ENCODE peak calls at places on chromosomes 6 and 20, in ten cellular contexts. T, K, N, L, I, F, Y, Q, V and E are unnamed samples.

GRCh38 chr6:133033263-133033662 is 207.9 kb upstream of the EYA4 start:
- DNase-seq in T (no peak), K (no peak), N (no peak), L (no peak), I (no peak), F (no peak), Y (no peak), Q (no peak), V (no peak), E (no peak)

GRCh38 chr6:40611912-40612311 is 24.7 kb upstream of the LRFN2 start:
- DNase-seq in T (no peak), K (no peak), N (no peak), L (no peak), I (no peak), F (no peak), Y (no peak), Q (no peak), V (no peak), E (no peak)

GRCh38 chr6:170378502-170378901 is 71.9 kb downstream of the FAM120B start:
- DNase-seq in T (no peak), K (no peak), N (no peak), L (no peak), I (no peak), F (no peak), Y (no peak), Q (no peak), V (no peak), E (no peak)

GRCh38 chr6:34795836-34796425 is 4.0 kb downstream of the BLTP3A start:
- DNase-seq in T (no peak), K (no peak), N (no peak), L (no peak), I (no peak), F (no peak), Y (no peak), Q (no peak), V (no peak), E (no peak)

GRCh38 chr6:37190159-37190535 is 20.2 kb downstream of the PIM1 start:
- DNase-seq in T (no peak), K (no peak), N (no peak), L (no peak), I (no peak), F (no peak), Y (no peak), Q (no peak), V (no peak), E (no peak)

GRCh38 chr6:166344240-166344639 is 1.9 kb upstream of the SFT2D1 start:
- DNase-seq in T (no peak), K (no peak), N (no peak), L (no peak), I (no peak), F (no peak), Y (no peak), Q (no peak), V (no peak), E (no peak)

GRCh38 chr6:63467247-63467954 is 104.9 kb upstream of the LOC128125822 start:
- DNase-seq in T (no peak), K (no peak), N (no peak), L (no peak), I (no peak), F (no peak), Y (no peak), Q (no peak), V (no peak), E (no peak)

GRCh38 chr20:44692932-44693476 is 22.2 kb upstream of the CCN5 start:
- DNase-seq in T (no peak), K (peak), N (peak), L (peak), I (peak), F (peak), Y (peak), Q (peak), V (peak), E (peak)

GRCh38 chr6:72977114-72977513 is 248.2 kb downstream of the KHDC1L start:
- DNase-seq in T (no peak), K (no peak), N (no peak), L (no peak), I (no peak), F (no peak), Y (no peak), Q (no peak), V (no peak), E (no peak)

GRCh38 chr6:33828764-33829731 is 25.2 kb upstream of the MLN start:
- DNase-seq in T (peak), K (no peak), N (no peak), L (no peak), I (no peak), F (no peak), Y (peak), Q (no peak), V (no peak), E (no peak)

GRCh38 chr6:118679293-118679692 is 27.9 kb upstream of the CEP85L start:
- DNase-seq in T (no peak), K (no peak), N (no peak), L (no peak), I (no peak), F (no peak), Y (no peak), Q (no peak), V (no peak), E (no peak)

GRCh38 chr6:99868074-99868702 is 125.8 kb downstream of the MCHR2 start:
- DNase-seq in T (peak), K (peak), N (peak), L (peak), I (peak), F (peak), Y (peak), Q (peak), V (peak), E (peak)

GRCh38 chr6:132598473-132598872 is 8.9 kb upstream of the TAAR5 start:
- DNase-seq in T (peak), K (no peak), N (no peak), L (no peak), I (no peak), F (no peak), Y (no peak), Q (no peak), V (peak), E (no peak)

GRCh38 chr6:6696867-6697531 is 108.5 kb downstream of the LY86 start:
- DNase-seq in T (peak), K (peak), N (peak), L (no peak), I (peak), F (peak), Y (no peak), Q (peak), V (peak), E (no peak)

GRCh38 chr20:63518351-63518861 is 2.2 kb upstream of the PPDPF start:
- DNase-seq in T (peak), K (no peak), N (no peak), L (peak), I (no peak), F (no peak), Y (no peak), Q (no peak), V (no peak), E (no peak)

GRCh38 chr20:4667371-4667773 is 54.3 kb upstream of the PRND start:
- DNase-seq in T (no peak), K (no peak), N (no peak), L (no peak), I (no peak), F (no peak), Y (no peak), Q (no peak), V (no peak), E (no peak)

GRCh38 chr6:132673376-132674094 is 14.6 kb upstream of the TAAR1 start:
- DNase-seq in T (no peak), K (no peak), N (no peak), L (no peak), I (peak), F (no peak), Y (no peak), Q (peak), V (no peak), E (no peak)

GRCh38 chr20:4848041-4848440 is 126.3 kb downstream of the PRND start:
- DNase-seq in T (no peak), K (no peak), N (no peak), L (no peak), I (no peak), F (no peak), Y (peak), Q (no peak), V (no peak), E (no peak)

GRCh38 chr20:44495257-44495656 is 19.6 kb downstream of the TTPAL start:
- DNase-seq in T (no peak), K (no peak), N (no peak), L (no peak), I (no peak), F (no peak), Y (no peak), Q (no peak), V (no peak), E (no peak)

GRCh38 chr6:13357551-13358075 is 29.3 kb upstream of the TBC1D7 start:
- DNase-seq in T (no peak), K (no peak), N (no peak), L (no peak), I (no peak), F (no peak), Y (no peak), Q (no peak), V (no peak), E (no peak)

GRCh38 chr6:151436814-151437213 is 15.1 kb downstream of the RMND1 start:
- DNase-seq in T (no peak), K (no peak), N (no peak), L (no peak), I (no peak), F (no peak), Y (no peak), Q (no peak), V (no peak), E (no peak)

GRCh38 chr20:46261456-46262253 is 46.6 kb downstream of the CDH22 start:
- DNase-seq in T (no peak), K (no peak), N (no peak), L (no peak), I (no peak), F (no peak), Y (no peak), Q (no peak), V (no peak), E (no peak)

GRCh38 chr6:141301779-141302178 is 830.9 kb upstream of the GJE1 start:
- DNase-seq in T (no peak), K (no peak), N (no peak), L (no peak), I (no peak), F (no peak), Y (no peak), Q (no peak), V (no peak), E (no peak)

GRCh38 chr6:56961151-56961550 is 6.2 kb downstream of the BEND6 start:
- DNase-seq in T (no peak), K (no peak), N (no peak), L (no peak), I (no peak), F (no peak), Y (no peak), Q (no peak), V (no peak), E (no peak)
- TF ChIP-seq EP300 in T (no peak), K (no peak), N (no peak), L (no peak), I (no peak), F (no peak), Y (no peak), Q (no peak), V (no peak), E (no peak)

GRCh38 chr20:19917110-19917509 is 100.1 kb upstream of the NAA20 start:
- DNase-seq in T (no peak), K (no peak), N (no peak), L (no peak), I (no peak), F (no peak), Y (no peak), Q (no peak), V (no peak), E (no peak)

GRCh38 chr20:19911810-19912382 is 105.3 kb upstream of the NAA20 start:
- DNase-seq in T (no peak), K (no peak), N (no peak), L (peak), I (no peak), F (no peak), Y (no peak), Q (no peak), V (no peak), E (no peak)

GRCh38 chr20:19909696-19910095 is 107.5 kb upstream of the NAA20 start:
- DNase-seq in T (no peak), K (no peak), N (peak), L (peak), I (peak), F (peak), Y (peak), Q (peak), V (no peak), E (peak)

GRCh38 chr20:19915111-19915798 is 101.9 kb upstream of the NAA20 start:
- DNase-seq in T (no peak), K (no peak), N (no peak), L (peak), I (no peak), F (no peak), Y (no peak), Q (no peak), V (no peak), E (no peak)

DNA sequence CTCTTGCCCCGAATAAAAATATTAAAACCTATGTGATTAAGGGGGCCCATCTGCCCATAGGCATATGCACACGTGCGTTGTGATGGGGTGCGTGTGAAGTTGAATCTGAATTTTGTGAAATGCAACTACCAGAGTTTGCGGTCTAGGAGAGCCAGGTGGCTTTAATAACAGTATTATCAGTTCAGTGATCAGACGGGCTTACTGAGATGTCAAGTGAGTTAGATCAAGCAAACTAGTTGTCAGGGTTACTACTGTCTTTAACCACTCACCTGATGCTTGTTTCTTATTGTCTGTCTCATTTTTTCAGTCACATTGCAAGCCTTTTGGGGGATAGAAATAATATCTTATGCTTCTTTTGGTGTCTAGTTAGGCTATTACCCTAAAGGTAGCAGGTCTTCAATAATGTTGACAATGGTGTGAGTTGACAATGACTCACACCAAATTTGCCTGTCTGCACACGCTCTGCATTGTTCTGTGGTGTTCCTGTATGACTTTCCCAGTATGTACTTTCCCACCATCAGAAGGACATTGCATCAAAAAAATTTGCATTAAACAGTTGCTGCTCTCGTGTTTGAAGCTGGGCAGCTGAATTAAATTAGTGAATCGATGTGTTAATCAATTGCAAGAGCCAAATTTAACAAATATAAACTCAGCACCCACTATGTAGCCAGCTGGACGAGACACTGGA is 103.1 kb upstream of the NAA20 start:
- DNase-seq in T (no peak), K (no peak), N (no peak), L (peak), I (no peak), F (no peak), Y (no peak), Q (no peak), V (no peak), E (no peak)
- TF ChIP-seq EP300 in T (no peak), K (no peak), N (no peak), L (no peak), I (no peak), F (no peak), Y (no peak), Q (no peak), V (no peak), E (no peak)

GRCh38 chr6:96794980-96795379 is 42.3 kb downstream of the GPR63 start:
- DNase-seq in T (no peak), K (no peak), N (no peak), L (no peak), I (no peak), F (no peak), Y (no peak), Q (no peak), V (no peak), E (no peak)
- TF ChIP-seq EP300 in T (no peak), K (no peak), N (no peak), L (no peak), I (no peak), F (no peak), Y (no peak), Q (no peak), V (no peak), E (no peak)

GRCh38 chr6:157070403-157071107 is 252.8 kb downstream of the TMEM242 start:
- DNase-seq in T (no peak), K (no peak), N (no peak), L (no peak), I (no peak), F (no peak), Y (no peak), Q (no peak), V (no peak), E (no peak)

GRCh38 chr6:157066781-157067491 is 256.4 kb downstream of the TMEM242 start:
- DNase-seq in T (no peak), K (no peak), N (no peak), L (no peak), I (no peak), F (no peak), Y (no peak), Q (no peak), V (no peak), E (no peak)

GRCh38 chr6:157069585-157069984 is 253.7 kb downstream of the TMEM242 start:
- DNase-seq in T (no peak), K (no peak), N (no peak), L (no peak), I (no peak), F (no peak), Y (no peak), Q (no peak), V (no peak), E (no peak)

GRCh38 chr6:157072128-157072527 is 251.2 kb downstream of the TMEM242 start:
- DNase-seq in T (no peak), K (no peak), N (no peak), L (no peak), I (no peak), F (no peak), Y (no peak), Q (no peak), V (no peak), E (no peak)

GRCh38 chr6:157068691-157069228 is 254.6 kb downstream of the TMEM242 start:
- DNase-seq in T (no peak), K (no peak), N (no peak), L (no peak), I (no peak), F (no peak), Y (no peak), Q (no peak), V (no peak), E (no peak)
- TF ChIP-seq EP300 in T (no peak), K (no peak), N (no peak), L (no peak), I (no peak), F (no peak), Y (no peak), Q (no peak), V (no peak), E (no peak)

DNA sequence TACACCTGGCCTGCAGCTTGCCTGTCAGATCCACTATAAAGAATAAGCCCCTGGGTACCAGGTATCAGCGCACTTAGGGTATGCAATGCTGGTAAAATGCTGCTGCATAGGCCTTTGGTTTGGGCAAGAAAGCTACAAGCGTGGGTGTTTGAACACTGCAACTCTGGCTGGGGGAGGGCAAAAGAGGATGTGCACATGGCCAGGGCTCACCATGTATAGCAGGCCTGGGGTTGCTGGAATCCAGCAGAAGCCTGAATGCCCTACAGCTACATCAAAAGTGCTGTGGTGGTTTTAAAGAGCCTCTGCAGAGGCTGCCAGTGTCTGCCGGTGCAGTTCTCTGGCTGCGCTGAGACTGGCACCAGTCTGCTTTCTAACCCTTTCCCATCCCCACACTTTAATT is 51.7 kb downstream of the UQCC1 start:
- DNase-seq in T (peak), K (no peak), N (no peak), L (no peak), I (no peak), F (no peak), Y (no peak), Q (no peak), V (no peak), E (no peak)
- TF ChIP-seq EP300 in T (no peak), K (no peak), N (no peak), L (no peak), I (no peak), F (no peak), Y (no peak), Q (no peak), V (no peak), E (no peak)

GRCh38 chr6:88223298-88223697 is 57.2 kb upstream of the CNR1 start:
- DNase-seq in T (no peak), K (no peak), N (no peak), L (no peak), I (no peak), F (no peak), Y (no peak), Q (no peak), V (no peak), E (no peak)

DNA sequence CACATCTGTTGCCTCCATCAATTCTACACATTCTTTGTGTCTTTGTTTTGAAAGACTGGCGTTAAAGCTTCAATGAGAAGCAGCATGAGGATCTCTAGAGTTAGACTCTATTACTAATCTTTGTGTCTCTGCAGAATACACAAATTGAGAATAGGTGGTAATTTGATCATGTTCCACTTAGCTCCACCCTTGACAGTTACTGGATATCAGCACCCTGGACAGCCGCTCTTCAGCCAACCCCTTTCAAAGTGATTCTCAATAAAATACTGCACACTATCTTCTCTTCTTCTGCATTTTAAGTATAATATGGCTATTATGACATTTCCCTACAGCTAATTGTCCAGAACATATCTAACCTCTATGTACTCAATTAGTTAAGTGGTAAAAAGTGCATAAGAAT is 54.3 kb upstream of the CNR1 start:
- DNase-seq in T (no peak), K (no peak), N (no peak), L (no peak), I (no peak), F (no peak), Y (no peak), Q (no peak), V (no peak), E (no peak)
- TF ChIP-seq EP300 in T (no peak), K (no peak), N (no peak), L (no peak), I (no peak), F (no peak), Y (no peak), Q (no peak), V (no peak), E (no peak)

DNA sequence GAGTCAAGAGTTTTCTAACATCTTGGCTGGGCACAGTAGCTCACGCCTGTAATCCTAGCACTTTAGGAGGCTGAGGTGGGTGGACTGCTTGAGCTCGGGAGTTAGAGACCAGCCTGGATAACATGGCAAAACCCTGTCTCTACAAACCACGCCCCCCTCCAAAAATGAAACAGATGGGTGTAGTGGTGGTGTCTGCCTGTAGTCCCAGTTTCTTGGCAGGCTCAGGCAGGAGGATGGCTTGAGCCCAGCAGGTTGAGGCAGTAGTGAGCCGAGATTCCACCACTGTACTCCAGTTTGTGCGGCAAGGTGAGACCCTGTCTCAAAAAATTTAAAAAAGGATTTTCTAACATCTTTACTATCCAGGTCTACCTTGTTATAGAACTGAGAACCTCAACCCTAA is 22.0 kb downstream of the FAM8A1 start:
- DNase-seq in T (no peak), K (no peak), N (no peak), L (no peak), I (no peak), F (no peak), Y (no peak), Q (no peak), V (no peak), E (no peak)
- TF ChIP-seq EP300 in T (no peak), K (no peak), N (no peak), L (no peak), I (no peak), F (no peak), Y (no peak), Q (no peak), V (no peak), E (no peak)

GRCh38 chr6:110575910-110576463 is 99.6 kb upstream of the SLC22A16 start:
- DNase-seq in T (no peak), K (no peak), N (no peak), L (no peak), I (no peak), F (no peak), Y (no peak), Q (no peak), V (no peak), E (no peak)
- TF ChIP-seq EP300 in T (no peak), K (no peak), N (no peak), L (no peak), I (no peak), F (no peak), Y (no peak), Q (no peak), V (no peak), E (no peak)

GRCh38 chr20:31684153-31685003 is 38.3 kb downstream of the BCL2L1 start:
- DNase-seq in T (no peak), K (no peak), N (no peak), L (no peak), I (no peak), F (no peak), Y (no peak), Q (no peak), V (no peak), E (no peak)
- TF ChIP-seq EP300 in T (no peak), K (no peak), N (no peak), L (no peak), I (no peak), F (no peak), Y (no peak), Q (no peak), V (no peak), E (no peak)